ENCODE peak calls at places on chromosomes 1 and 21, in eight cellular contexts. J is cardiac muscle cell, L is H9, B is stomach, K is testis, F is HAP-1, H is ovary, Q is DND-41. Z is an unnamed sample. For H3K27me3 and H3K4me1, the result is how much of the 10 kb centered on the place peaks cover.

GRCh38 chr1:178093958-178094751 is at the start of gene RASAL2:
- DNase-seq in J (peak), L (peak), B (peak), K (peak), F (peak), H (peak), Q (no peak), Z (no peak)

GRCh38 chr1:155064813-155065436 is 1.4 kb downstream of the EFNA4 start:
- DNase-seq in J (no peak), L (no peak), B (no peak), K (no peak), F (no peak), H (no peak), Q (no peak), Z (no peak)

GRCh38 chr21:16162953-16163352 is 433.2 kb downstream of the USP25 start:
- DNase-seq in J (no peak), L (no peak), B (no peak), K (no peak), F (no peak), H (no peak), Q (no peak), Z (no peak)

GRCh38 chr1:244163861-244164562 is 112.9 kb downstream of the ZBTB18 start:
- DNase-seq in J (peak), L (peak), B (no peak), K (no peak), F (no peak), H (no peak), Q (no peak), Z (no peak)

GRCh38 chr1:111732718-111733117 is 6.5 kb downstream of the INKA2 start:
- DNase-seq in J (no peak), L (no peak), B (no peak), K (no peak), F (no peak), H (no peak), Q (no peak), Z (no peak)

GRCh38 chr1:113830039-113830438 is 17.8 kb upstream of the RSBN1 start:
- DNase-seq in J (no peak), L (no peak), B (no peak), K (no peak), F (no peak), H (no peak), Q (no peak), Z (no peak)

GRCh38 chr1:14140800-14141526 is 441.0 kb downstream of the PRDM2 start:
- DNase-seq in J (peak), L (no peak), B (no peak), K (peak), F (no peak), H (peak), Q (no peak), Z (no peak)

GRCh38 chr1:177310326-177310725 is 139.6 kb downstream of the BRINP2 start:
- DNase-seq in J (no peak), L (no peak), B (no peak), K (no peak), F (no peak), H (no peak), Q (no peak), Z (no peak)

GRCh38 chr1:101301446-101301845 is 64.6 kb downstream of the S1PR1 start:
- DNase-seq in J (no peak), L (no peak), B (no peak), K (no peak), F (no peak), H (no peak), Q (no peak), Z (no peak)

GRCh38 chr1:22339237-22339636 is 112.4 kb upstream of the ZBTB40 start:
- DNase-seq in J (no peak), L (no peak), B (no peak), K (no peak), F (no peak), H (peak), Q (no peak), Z (no peak)
- H3K27me3 ChIP-seq in J (under half), L (under half), B (under half), K (under half), F (under half), H (under half), Q (under half), Z (under half)

DNA sequence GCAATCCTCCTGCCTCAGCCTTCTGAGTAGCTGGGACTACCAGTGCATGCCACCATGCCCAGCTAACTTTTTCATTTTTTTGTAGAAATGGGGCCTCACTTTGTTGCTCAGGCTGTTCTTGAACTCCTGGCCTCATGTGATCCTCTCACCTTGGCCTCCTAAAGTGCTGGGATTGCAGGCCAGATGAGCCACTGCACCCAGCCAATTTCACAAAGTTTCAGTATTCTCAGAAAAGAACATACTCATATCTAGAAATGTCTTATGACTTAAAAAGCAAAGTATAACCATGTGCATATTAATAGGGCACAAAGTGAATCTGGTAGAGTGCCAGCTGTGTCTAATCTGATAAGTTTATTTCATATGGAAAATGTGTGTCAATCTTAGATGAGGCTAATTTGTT is 87.5 kb upstream of the CACYBP start:
- DNase-seq in J (no peak), L (no peak), B (no peak), K (no peak), F (no peak), H (no peak), Q (no peak), Z (no peak)
- H3K4me1 ChIP-seq in J (under half), L (under half), B (under half), K (under half), F (under half), H (under half), Q (under half), Z (under half)

GRCh38 chr1:150387200-150387599 is 23.3 kb downstream of the RPRD2 start:
- DNase-seq in J (no peak), L (no peak), B (no peak), K (no peak), F (no peak), H (no peak), Q (no peak), Z (no peak)

GRCh38 chr1:150397392-150398032 is 33.6 kb downstream of the RPRD2 start:
- DNase-seq in J (no peak), L (no peak), B (no peak), K (no peak), F (no peak), H (no peak), Q (no peak), Z (no peak)

GRCh38 chr1:150389650-150390049 is 25.7 kb downstream of the RPRD2 start:
- DNase-seq in J (no peak), L (no peak), B (no peak), K (no peak), F (no peak), H (no peak), Q (no peak), Z (no peak)

GRCh38 chr1:150388241-150388640 is 24.3 kb downstream of the RPRD2 start:
- DNase-seq in J (no peak), L (no peak), B (no peak), K (no peak), F (no peak), H (no peak), Q (no peak), Z (no peak)

DNA sequence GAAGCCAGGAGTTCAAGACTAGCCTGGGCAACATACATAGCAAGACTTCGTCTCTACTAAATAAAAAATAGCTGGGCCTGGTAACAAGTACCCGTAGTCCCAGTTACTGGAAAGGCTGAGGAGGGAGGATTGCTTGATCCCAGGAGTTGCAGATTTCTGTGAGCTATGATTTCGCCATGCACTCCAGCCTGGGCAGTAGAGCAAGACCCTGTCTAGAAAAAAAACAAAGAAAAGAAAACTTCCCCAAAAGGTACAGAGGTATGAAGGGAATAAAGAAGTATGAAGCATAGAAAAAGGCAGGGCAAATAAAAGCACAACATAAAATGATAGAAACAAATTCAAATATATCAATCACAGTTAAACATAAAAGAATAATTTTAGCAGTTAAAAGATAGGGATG is 28.7 kb downstream of the RPRD2 start:
- DNase-seq in J (no peak), L (no peak), B (no peak), K (no peak), F (no peak), H (no peak), Q (no peak), Z (no peak)
- H3K27me3 ChIP-seq in J (under half), L (under half), B (under half), K (under half), F (under half), H (under half), Q (under half), Z (under half)

GRCh38 chr1:248821641-248822040 is 4.1 kb downstream of the SH3BP5L start:
- DNase-seq in J (no peak), L (no peak), B (no peak), K (no peak), F (no peak), H (no peak), Q (peak), Z (no peak)
- H3K4me1 ChIP-seq in J (under half), L (under half), B (half or more), K (under half), F (under half), H (under half), Q (half or more), Z (half or more)

GRCh38 chr1:22236151-22236550 is 93.3 kb upstream of the WNT4 start:
- DNase-seq in J (no peak), L (no peak), B (no peak), K (no peak), F (no peak), H (no peak), Q (no peak), Z (no peak)

GRCh38 chr1:22237433-22238093 is 94.7 kb upstream of the WNT4 start:
- DNase-seq in J (no peak), L (no peak), B (no peak), K (no peak), F (no peak), H (no peak), Q (no peak), Z (no peak)

GRCh38 chr1:22236900-22237299 is 94.0 kb upstream of the WNT4 start:
- DNase-seq in J (no peak), L (no peak), B (no peak), K (no peak), F (no peak), H (no peak), Q (no peak), Z (no peak)

GRCh38 chr1:22239378-22239777 is 96.5 kb upstream of the WNT4 start:
- DNase-seq in J (no peak), L (no peak), B (peak), K (no peak), F (no peak), H (no peak), Q (no peak), Z (no peak)

DNA sequence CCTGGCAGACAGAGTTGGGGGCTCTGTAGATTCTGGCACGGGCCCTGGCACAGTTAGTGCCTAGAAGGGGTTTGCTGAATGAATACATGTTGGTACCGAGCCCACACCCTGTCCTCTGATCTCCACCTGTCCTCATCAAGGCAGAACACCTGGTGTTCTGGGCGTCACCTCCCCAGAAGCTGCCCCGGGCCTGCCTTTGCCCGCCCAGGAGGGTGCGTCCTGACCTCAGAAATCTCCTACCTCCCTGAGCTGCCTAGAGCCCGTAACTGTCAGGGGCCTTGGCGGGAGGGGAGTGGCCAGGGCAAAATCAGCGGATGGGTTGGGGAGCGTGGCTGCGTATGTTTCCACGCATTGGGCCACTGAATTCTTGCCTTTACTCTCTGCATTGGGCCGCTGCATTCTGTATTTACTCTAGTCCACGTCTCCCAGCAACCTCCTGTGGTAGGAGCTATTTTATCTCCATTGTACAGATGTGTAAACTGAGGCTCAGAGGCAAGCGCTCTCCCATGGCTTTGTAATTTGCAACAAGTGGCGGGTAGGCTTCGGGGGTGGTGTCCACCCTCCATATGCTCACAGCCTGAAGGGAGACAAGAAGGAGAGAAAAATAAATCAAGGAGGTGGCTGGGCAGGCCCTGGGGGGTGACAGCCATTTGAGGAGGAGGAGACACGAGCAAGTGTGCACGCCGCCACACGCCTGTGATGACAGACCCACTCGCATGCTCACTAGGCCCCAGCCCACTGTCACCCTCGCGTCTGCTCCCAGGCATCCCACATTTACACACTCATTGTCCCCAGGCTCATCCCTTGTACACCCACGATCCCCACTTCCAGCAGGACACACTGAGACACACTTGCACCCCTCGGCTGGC is 95.7 kb upstream of the WNT4 start:
- DNase-seq in J (no peak), L (no peak), B (no peak), K (no peak), F (no peak), H (no peak), Q (no peak), Z (no peak)
- H3K27me3 ChIP-seq in J (under half), L (under half), B (under half), K (under half), F (under half), H (under half), Q (under half), Z (under half)

GRCh38 chr1:65056234-65056633 is 89.9 kb upstream of the JAK1 start:
- DNase-seq in J (no peak), L (no peak), B (no peak), K (no peak), F (no peak), H (no peak), Q (no peak), Z (no peak)

GRCh38 chr1:65062339-65062738 is 85.7 kb upstream of the AK4 start:
- DNase-seq in J (no peak), L (no peak), B (no peak), K (no peak), F (no peak), H (no peak), Q (no peak), Z (no peak)

GRCh38 chr1:65056866-65057265 is 90.5 kb upstream of the JAK1 start:
- DNase-seq in J (no peak), L (no peak), B (no peak), K (no peak), F (no peak), H (no peak), Q (no peak), Z (no peak)

GRCh38 chr1:65063025-65063424 is 85.0 kb upstream of the AK4 start:
- DNase-seq in J (no peak), L (no peak), B (no peak), K (no peak), F (no peak), H (no peak), Q (no peak), Z (no peak)

GRCh38 chr1:65059930-65060538 is 88.0 kb upstream of the AK4 start:
- DNase-seq in J (peak), L (no peak), B (no peak), K (no peak), F (no peak), H (no peak), Q (no peak), Z (no peak)
- H3K4me1 ChIP-seq in J (under half), L (under half), B (under half), K (under half), F (under half), H (under half), Q (under half), Z (half or more)

Z was measured in CD4-positive, alpha-beta memory T cell.